ENCODE peak calls at places on chromosomes 11 and 22, in five cellular contexts. H is BJ, N is fibroblast of mammary gland, Q is lung, O is transverse colon. B is an unnamed sample.

GRCh38 chr11:198236-198806 is 5.4 kb downstream of the SCGB1C1 start:
- DNase-seq in O (peak; percentile 7), H (no peak), N (no peak), Q (peak; percentile 26), B (no peak)

GRCh38 chr11:65040520-65041205 is 347 bp upstream of the SAC3D1 start:
- DNase-seq in H (peak; percentile 81), O (peak; percentile 92), Q (peak; percentile 88), N (peak; percentile 96), B (peak; percentile 37)

GRCh38 chr11:69649576-69649900 is 8.6 kb downstream of the CCND1 start:
- DNase-seq in O (no peak), Q (no peak), N (no peak), H (no peak), B (no peak)

GRCh38 chr22:26763633-26764295 is 106.4 kb downstream of the MIAT start:
- DNase-seq in N (peak; percentile 42), H (no peak), O (no peak), Q (no peak), B (no peak)

GRCh38 chr22:40621309-40622151 is 15.0 kb downstream of the MRTFA start:
- DNase-seq in N (no peak), O (no peak), H (no peak), Q (no peak), B (no peak)

GRCh38 chr22:50302041-50302541 is 5.4 kb downstream of the PLXNB2 start:
- DNase-seq in Q (no peak), H (no peak), N (no peak), O (peak; percentile 65), B (no peak)

GRCh38 chr11:13183094-13183825 is 94.3 kb upstream of the BMAL1 start:
- DNase-seq in H (peak; percentile 34), N (peak; percentile 59), Q (no peak), O (no peak), B (peak; percentile 36)

GRCh38 chr11:70595452-70595851 is 197.1 kb downstream of the CTTN start:
- DNase-seq in N (no peak), O (no peak), Q (no peak), H (no peak), B (no peak)

GRCh38 chr11:78200553-78200952 is 11.8 kb downstream of the USP35 start:
- DNase-seq in H (no peak), Q (no peak), O (no peak), N (no peak), B (no peak)

GRCh38 chr22:20881869-20882815 is 23.3 kb downstream of the SNAP29 start:
- DNase-seq in O (no peak), N (no peak), Q (no peak), H (no peak), B (no peak)

GRCh38 chr11:96279421-96280290 is 63.3 kb downstream of the MAML2 start:
- DNase-seq in Q (no peak), N (peak; percentile 83), H (no peak), O (no peak), B (no peak)

GRCh38 chr11:443542-444199 is 1.9 kb upstream of the ANO9 start:
- DNase-seq in Q (no peak), H (no peak), N (peak; percentile 65), O (no peak), B (no peak)

GRCh38 chr11:75456596-75456995 is 23.6 kb upstream of the KLHL35 start:
- DNase-seq in H (no peak), Q (no peak), O (no peak), N (no peak), B (no peak)

GRCh38 chr22:26409705-26410376 is 19.2 kb upstream of the ASPHD2 start:
- DNase-seq in H (no peak), N (no peak), Q (no peak), O (no peak), B (no peak)

GRCh38 chr11:16785520-16786128 is 47.2 kb downstream of the C11orf58 start:
- DNase-seq in O (peak; percentile 73), N (peak; percentile 77), H (no peak), Q (peak; percentile 58), B (no peak)

GRCh38 chr11:70456921-70457532 is 58.7 kb downstream of the CTTN start:
- DNase-seq in N (peak; percentile 49), H (no peak), O (no peak), Q (no peak), B (no peak)

GRCh38 chr22:32158712-32159533 is at the start of gene C22orf42:
- DNase-seq in Q (no peak), O (no peak), H (no peak), N (no peak), B (no peak)

GRCh38 chr22:41687901-41688364 is 734 bp downstream of the SNU13 start:
- DNase-seq in Q (no peak), H (no peak), O (peak; percentile 35), N (peak; percentile 21), B (no peak)

GRCh38 chr11:8928981-8929615 is 3.6 kb downstream of the C11orf16 start:
- DNase-seq in O (no peak), H (no peak), N (peak; percentile 24), Q (no peak), B (no peak)

GRCh38 chr11:8927233-8927632 is 5.5 kb downstream of the C11orf16 start:
- DNase-seq in H (no peak), O (no peak), Q (no peak), N (no peak), B (no peak)

GRCh38 chr11:8932564-8933180 is at the start of gene C11orf16:
- DNase-seq in H (no peak), O (no peak), Q (no peak), N (no peak), B (no peak)

GRCh38 chr11:8933931-8934330 is 1.2 kb upstream of the C11orf16 start:
- DNase-seq in N (no peak), H (no peak), O (no peak), Q (no peak), B (no peak)

GRCh38 chr11:8930456-8931175 is 2.1 kb downstream of the C11orf16 start:
- DNase-seq in O (no peak), N (no peak), Q (no peak), H (no peak), B (no peak)
- TF ChIP-seq CTCF in O (no peak), N (no peak), Q (no peak), H (no peak), B (no peak)

GRCh38 chr11:109983358-109983757 is 109.8 kb upstream of the ZC3H12C start:
- DNase-seq in N (no peak), Q (no peak), O (no peak), H (no peak), B (no peak)

GRCh38 chr11:109978895-109979294 is 114.3 kb upstream of the ZC3H12C start:
- DNase-seq in H (no peak), Q (no peak), N (no peak), O (no peak), B (no peak)

GRCh38 chr11:109986488-109986887 is 106.7 kb upstream of the ZC3H12C start:
- DNase-seq in H (no peak), O (no peak), Q (no peak), N (peak; percentile 10), B (no peak)

GRCh38 chr11:109981028-109981636 is 112.1 kb upstream of the ZC3H12C start:
- DNase-seq in H (no peak), Q (no peak), O (no peak), N (no peak), B (no peak)

GRCh38 chr11:109984634-109985289 is 108.4 kb upstream of the ZC3H12C start:
- DNase-seq in N (no peak), H (no peak), O (no peak), Q (no peak), B (no peak)
- H3K4me3 ChIP-seq in N (no peak overlapping the region), H (no peak overlapping the region), O (no peak overlapping the region), Q (no peak overlapping the region), B (no peak overlapping the region)

DNA sequence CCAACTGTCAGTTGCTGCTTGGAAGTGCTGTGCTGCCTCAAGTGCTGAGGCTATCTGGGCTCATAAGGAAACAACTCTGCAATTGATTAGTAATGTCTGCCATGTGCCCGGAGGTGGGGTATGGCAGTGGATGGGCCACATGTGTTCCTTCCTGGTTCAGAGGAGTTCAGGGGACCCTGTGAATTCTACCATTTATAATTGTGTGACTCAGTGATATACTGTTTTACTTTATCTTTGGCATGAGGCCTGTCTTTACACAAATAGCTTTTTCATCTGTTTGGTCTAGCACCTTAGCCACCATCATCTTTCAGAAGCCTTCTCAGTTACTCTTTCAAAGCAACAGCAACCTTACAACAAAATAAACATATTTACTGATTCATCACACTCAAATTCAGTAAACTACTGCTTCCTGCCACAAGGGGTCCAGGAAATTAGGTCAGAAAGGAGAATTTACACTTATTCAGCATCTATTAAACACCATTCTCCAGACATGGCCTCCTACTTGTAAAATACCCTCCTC is 20.9 kb downstream of the DKK3 start:
- DNase-seq in N (peak; percentile 54), H (no peak), O (no peak), Q (no peak), B (no peak)
- TF ChIP-seq CTCF in N (peak; percentile 51), H (peak; percentile 49), O (no peak), Q (no peak), B (peak; percentile 28)

GRCh38 chr11:119432484-119433368 is 9.8 kb upstream of the THY1 start:
- DNase-seq in Q (no peak), O (no peak), H (peak; percentile 56), N (peak; percentile 99), B (no peak)
- H3K4me3 ChIP-seq in Q (no peak overlapping the region), O (no peak overlapping the region), H (peak overlapping the region; percentile 27), N (peak overlapping the region; percentile 9), B (peak overlapping the region; percentile 48)

B was measured in AG04449.